ENCODE peak calls at places on chromosome 14, in eight cellular contexts. P is IMR-90, Z is omental fat pad, G is heart left ventricle, T is fibroblast of lung, B is suprapubic skin, N is HEK293T, I is ACHN. H is an unnamed sample.

GRCh38 chr14:54901380-54902142 is 1.1 kb downstream of the GCH1 start:
- DNase-seq in P (no peak), Z (no peak), G (no peak), T (no peak), B (peak; percentile 80), N (no peak), I (peak; percentile 3), H (peak; percentile 49)

GRCh38 chr14:88044129-88044727 is 39.3 kb downstream of the GPR65 start:
- DNase-seq in P (no peak), Z (no peak), G (no peak), T (no peak), B (no peak), N (no peak), I (no peak), H (no peak)

GRCh38 chr14:38481939-38482678 is 226.2 kb upstream of the CLEC14A start:
- DNase-seq in P (peak; percentile 70), Z (no peak), G (no peak), T (peak; percentile 37), B (no peak), N (no peak), I (no peak), H (no peak)

GRCh38 chr14:32230695-32231280 is 27.7 kb upstream of the RNU6-8 start:
- DNase-seq in P (peak; percentile 67), Z (no peak), G (no peak), T (peak; percentile 95), B (no peak), N (no peak), I (no peak), H (no peak)

GRCh38 chr14:20617138-20618003 is 24.1 kb downstream of the OR6S1 start:
- DNase-seq in P (no peak), Z (no peak), G (no peak), T (no peak), B (no peak), N (no peak), I (no peak), H (no peak)

GRCh38 chr14:85580536-85581165 is 50.7 kb downstream of the FLRT2 start:
- DNase-seq in P (peak; percentile 30), Z (no peak), G (no peak), T (peak; percentile 63), B (no peak), N (no peak), I (no peak), H (no peak)

GRCh38 chr14:72781476-72782181 is 112.3 kb downstream of the DPF3 start:
- DNase-seq in P (peak; percentile 71), Z (no peak), G (no peak), T (peak; percentile 91), B (peak; percentile 31), N (no peak), I (peak; percentile 12), H (no peak)

GRCh38 chr14:53979747-53980642 is 23.4 kb upstream of the BMP4 start:
- DNase-seq in P (peak; percentile 60), Z (no peak), G (peak; percentile 52), T (peak; percentile 87), B (no peak), N (no peak), I (peak; percentile 10), H (no peak)

GRCh38 chr14:69543341-69544249 is 31.1 kb downstream of the CCDC177 start:
- DNase-seq in P (peak; percentile 93), Z (peak; percentile 73), G (peak; percentile 67), T (peak; percentile 93), B (no peak), N (no peak), I (peak; percentile 60), H (peak; percentile 51)

GRCh38 chr14:99971929-99972747 is 93.1 kb upstream of the EVL start:
- DNase-seq in P (peak; percentile 21), Z (no peak), G (no peak), T (no peak), B (no peak), N (peak; percentile 30), I (no peak), H (no peak)

GRCh38 chr14:90034156-90034555 is 27.6 kb upstream of the KCNK13 start:
- DNase-seq in P (no peak), Z (no peak), G (no peak), T (no peak), B (no peak), N (no peak), I (no peak), H (no peak)

GRCh38 chr14:103260629-103261124 is 73.4 kb upstream of the EIF5 start:
- DNase-seq in P (peak; percentile 63), Z (no peak), G (peak; percentile 44), T (peak; percentile 33), B (no peak), N (no peak), I (peak; percentile 70), H (peak; percentile 54)

GRCh38 chr14:75521415-75522199 is 662 bp upstream of the BATF start:
- DNase-seq in P (no peak), Z (no peak), G (no peak), T (no peak), B (no peak), N (no peak), I (no peak), H (no peak)

GRCh38 chr14:24398943-24399801 is at the start of gene NYNRIN:
- DNase-seq in P (peak; percentile 12), Z (no peak), G (peak; percentile 79), T (peak; percentile 37), B (peak; percentile 73), N (peak; percentile 53), I (peak; percentile 16), H (peak; percentile 59)

GRCh38 chr14:51079085-51079484 is 15.8 kb downstream of the TRIM9 start:
- DNase-seq in P (no peak), Z (no peak), G (no peak), T (no peak), B (no peak), N (no peak), I (no peak), H (no peak)

GRCh38 chr14:103519043-103519836 is 3.4 kb downstream of the CKB start:
- DNase-seq in P (no peak), Z (no peak), G (no peak), T (peak; percentile 44), B (no peak), N (no peak), I (no peak), H (no peak)

GRCh38 chr14:104351849-104352492 is 213.6 kb downstream of the KIF26A start:
- DNase-seq in P (no peak), Z (no peak), G (no peak), T (no peak), B (no peak), N (no peak), I (no peak), H (no peak)

GRCh38 chr14:104935955-104936354 is 11.3 kb downstream of the PLD4 start:
- DNase-seq in P (no peak), Z (no peak), G (no peak), T (no peak), B (peak; percentile 49), N (no peak), I (no peak), H (no peak)

GRCh38 chr14:95023886-95024285 is 133.4 kb downstream of the DICER1 start:
- DNase-seq in P (peak; percentile 6), Z (no peak), G (no peak), T (peak; percentile 3), B (no peak), N (no peak), I (no peak), H (no peak)

GRCh38 chr14:38125484-38125912 is 82.2 kb upstream of the SSTR1 start:
- DNase-seq in P (no peak), Z (no peak), G (no peak), T (no peak), B (no peak), N (peak; percentile 12), I (no peak), H (no peak)

GRCh38 chr14:54974773-54975414 is 52.0 kb downstream of the WDHD1 start:
- DNase-seq in P (no peak), Z (no peak), G (no peak), T (peak; percentile 34), B (no peak), N (no peak), I (no peak), H (no peak)

GRCh38 chr14:41899416-41899815 is 292.7 kb downstream of the LRFN5 start:
- DNase-seq in P (peak; percentile 3), Z (no peak), G (no peak), T (peak; percentile 23), B (no peak), N (no peak), I (no peak), H (no peak)

GRCh38 chr14:49659526-49660455 is 24.7 kb upstream of the DNAAF2 start:
- DNase-seq in P (no peak), Z (no peak), G (no peak), T (no peak), B (no peak), N (no peak), I (no peak), H (no peak)

GRCh38 chr14:75636100-75636692 is 24.5 kb downstream of the ERG28 start:
- DNase-seq in P (peak; percentile 32), Z (no peak), G (no peak), T (peak; percentile 70), B (no peak), N (no peak), I (no peak), H (no peak)

GRCh38 chr14:39109893-39110715 is 4.0 kb upstream of the GEMIN2 start:
- DNase-seq in P (no peak), Z (no peak), G (no peak), T (no peak), B (no peak), N (no peak), I (no peak), H (no peak)

GRCh38 chr14:61812347-61813100 is 50.3 kb downstream of the SNAPC1 start:
- DNase-seq in P (no peak), Z (no peak), G (no peak), T (peak; percentile 7), B (no peak), N (peak; percentile 55), I (no peak), H (no peak)

GRCh38 chr14:50403433-50403832 is 6.8 kb upstream of the CDKL1 start:
- DNase-seq in P (peak; percentile 77), Z (no peak), G (no peak), T (no peak), B (no peak), N (no peak), I (no peak), H (no peak)

GRCh38 chr14:69559581-69560011 is 15.1 kb downstream of the CCDC177 start:
- DNase-seq in P (no peak), Z (no peak), G (no peak), T (no peak), B (no peak), N (no peak), I (no peak), H (no peak)

GRCh38 chr14:73997944-73998451 is 21.1 kb downstream of the ENTPD5 start:
- DNase-seq in P (no peak), Z (no peak), G (no peak), T (no peak), B (no peak), N (no peak), I (no peak), H (no peak)

GRCh38 chr14:91354221-91354916 is 63.3 kb downstream of the CCDC88C start:
- DNase-seq in P (no peak), Z (no peak), G (no peak), T (peak; percentile 64), B (no peak), N (no peak), I (no peak), H (no peak)

GRCh38 chr14:100770046-100770445 is 43.4 kb downstream of the DLK1 start:
- DNase-seq in P (no peak), Z (no peak), G (no peak), T (no peak), B (peak; percentile 0), N (no peak), I (no peak), H (no peak)

GRCh38 chr14:51442513-51443175 is 202.6 kb downstream of the TMX1 start:
- DNase-seq in P (peak; percentile 99), Z (no peak), G (no peak), T (peak; percentile 99), B (no peak), N (no peak), I (peak; percentile 93), H (no peak)

GRCh38 chr14:76375484-76375883 is 453 bp upstream of the ESRRB start:
- DNase-seq in P (no peak), Z (no peak), G (no peak), T (peak; percentile 4), B (no peak), N (no peak), I (no peak), H (no peak)

GRCh38 chr14:79011920-79012204 is 841.7 kb downstream of the NRXN3 start:
- DNase-seq in P (no peak), Z (no peak), G (no peak), T (peak; percentile 60), B (no peak), N (no peak), I (no peak), H (no peak)